ENCODE peak calls at places on chromosome 4, in four cellular contexts. One of them, this sample, is unnamed.

GRCh38 chr4:45063701-45064100 is 337.3 kb upstream of the GNPDA2 start:
- DNase-seq in progenitor cell of endocrine pancreas: no peak
- DNase-seq in fibroblast of lung: no peak
- DNase-seq in fibroblast of pulmonary artery: no peak
- DNase-seq in this sample: no peak

GRCh38 chr4:47471064-47471463 is 7.6 kb upstream of the COMMD8 start:
- DNase-seq in progenitor cell of endocrine pancreas: no peak
- DNase-seq in fibroblast of lung: peak
- DNase-seq in fibroblast of pulmonary artery: no peak
- DNase-seq in this sample: no peak

GRCh38 chr4:155122382-155122781 is 86.1 kb upstream of the NPY2R start:
- DNase-seq in fibroblast of lung: no peak
- DNase-seq in fibroblast of pulmonary artery: no peak
- DNase-seq in progenitor cell of endocrine pancreas: no peak
- DNase-seq in this sample: no peak

GRCh38 chr4:16914208-16914607 is 15.8 kb upstream of the LDB2 start:
- DNase-seq in fibroblast of pulmonary artery: peak
- DNase-seq in fibroblast of lung: peak
- DNase-seq in progenitor cell of endocrine pancreas: no peak
- DNase-seq in this sample: no peak

GRCh38 chr4:184574861-184575260 is 74.4 kb downstream of the CASP3 start:
- DNase-seq in progenitor cell of endocrine pancreas: no peak
- DNase-seq in fibroblast of lung: no peak
- DNase-seq in fibroblast of pulmonary artery: peak
- DNase-seq in this sample: no peak

GRCh38 chr4:3031357-3032064 is 42.8 kb downstream of the HTT-AS start:
- DNase-seq in progenitor cell of endocrine pancreas: no peak
- DNase-seq in fibroblast of pulmonary artery: no peak
- DNase-seq in fibroblast of lung: no peak
- DNase-seq in this sample: no peak

GRCh38 chr4:80619070-80619674 is 283.6 kb downstream of the CFAP299 start:
- DNase-seq in fibroblast of pulmonary artery: peak
- DNase-seq in fibroblast of lung: peak
- DNase-seq in progenitor cell of endocrine pancreas: no peak
- DNase-seq in this sample: no peak

GRCh38 chr4:126874533-126874932 is 758.2 kb upstream of the INTU start:
- DNase-seq in fibroblast of lung: no peak
- DNase-seq in progenitor cell of endocrine pancreas: no peak
- DNase-seq in fibroblast of pulmonary artery: no peak
- DNase-seq in this sample: no peak

GRCh38 chr4:2688697-2689096 is 67.4 kb downstream of the TNIP2 start:
- DNase-seq in fibroblast of pulmonary artery: no peak
- DNase-seq in progenitor cell of endocrine pancreas: no peak
- DNase-seq in fibroblast of lung: no peak
- DNase-seq in this sample: peak

GRCh38 chr4:140151700-140152014 is 2.3 kb downstream of the MAML3 start:
- DNase-seq in progenitor cell of endocrine pancreas: peak
- DNase-seq in fibroblast of pulmonary artery: peak
- DNase-seq in fibroblast of lung: peak
- DNase-seq in this sample: peak

GRCh38 chr4:139641218-139641617 is 24.4 kb upstream of the MGST2 start:
- DNase-seq in progenitor cell of endocrine pancreas: no peak
- DNase-seq in fibroblast of lung: peak
- DNase-seq in fibroblast of pulmonary artery: no peak
- DNase-seq in this sample: no peak

GRCh38 chr4:78569291-78569821 is 17.8 kb downstream of the ANXA3 start:
- DNase-seq in fibroblast of pulmonary artery: peak
- DNase-seq in progenitor cell of endocrine pancreas: no peak
- DNase-seq in fibroblast of lung: peak
- DNase-seq in this sample: no peak

GRCh38 chr4:123830920-123831319 is 434.3 kb downstream of the SPRY1 start:
- DNase-seq in progenitor cell of endocrine pancreas: no peak
- DNase-seq in fibroblast of pulmonary artery: no peak
- DNase-seq in fibroblast of lung: no peak
- DNase-seq in this sample: peak

GRCh38 chr4:152594981-152595916 is 59.4 kb upstream of the FBXW7 start:
- DNase-seq in fibroblast of lung: no peak
- DNase-seq in progenitor cell of endocrine pancreas: no peak
- DNase-seq in fibroblast of pulmonary artery: no peak
- DNase-seq in this sample: no peak

GRCh38 chr4:107808572-107808971 is 16.2 kb upstream of the SGMS2 start:
- DNase-seq in fibroblast of lung: no peak
- DNase-seq in progenitor cell of endocrine pancreas: no peak
- DNase-seq in fibroblast of pulmonary artery: no peak
- DNase-seq in this sample: no peak

GRCh38 chr4:158299459-158300007 is 89.2 kb downstream of the TMEM144 start:
- DNase-seq in progenitor cell of endocrine pancreas: no peak
- DNase-seq in fibroblast of lung: no peak
- DNase-seq in fibroblast of pulmonary artery: no peak
- DNase-seq in this sample: no peak

GRCh38 chr4:98851806-98852205 is 77.1 kb downstream of the EIF4E start:
- DNase-seq in fibroblast of lung: peak
- DNase-seq in progenitor cell of endocrine pancreas: no peak
- DNase-seq in fibroblast of pulmonary artery: peak
- DNase-seq in this sample: no peak

GRCh38 chr4:164926301-164926700 is 49.3 kb downstream of the APELA start:
- DNase-seq in progenitor cell of endocrine pancreas: no peak
- DNase-seq in fibroblast of pulmonary artery: no peak
- DNase-seq in fibroblast of lung: no peak
- DNase-seq in this sample: no peak

GRCh38 chr4:169438057-169438480 is 167.3 kb upstream of the SH3RF1 start:
- DNase-seq in fibroblast of lung: no peak
- DNase-seq in fibroblast of pulmonary artery: no peak
- DNase-seq in progenitor cell of endocrine pancreas: no peak
- DNase-seq in this sample: no peak

GRCh38 chr4:85127653-85128052 is 161.2 kb upstream of the WDFY3 start:
- DNase-seq in fibroblast of pulmonary artery: peak
- DNase-seq in fibroblast of lung: peak
- DNase-seq in progenitor cell of endocrine pancreas: no peak
- DNase-seq in this sample: peak

GRCh38 chr4:125393825-125394224 is 79.1 kb downstream of the FAT4 start:
- DNase-seq in fibroblast of lung: no peak
- DNase-seq in progenitor cell of endocrine pancreas: no peak
- DNase-seq in fibroblast of pulmonary artery: no peak
- DNase-seq in this sample: no peak

GRCh38 chr4:97073194-97073593 is 1070.1 kb downstream of the STPG2 start:
- DNase-seq in fibroblast of lung: peak
- DNase-seq in fibroblast of pulmonary artery: no peak
- DNase-seq in progenitor cell of endocrine pancreas: no peak
- DNase-seq in this sample: no peak

GRCh38 chr4:57119054-57119651 is 9.0 kb upstream of the IGFBP7 start:
- DNase-seq in fibroblast of pulmonary artery: peak
- DNase-seq in progenitor cell of endocrine pancreas: no peak
- DNase-seq in fibroblast of lung: peak
- DNase-seq in this sample: no peak

GRCh38 chr4:176441594-176441993 is 121.8 kb downstream of the SPCS3 start:
- DNase-seq in fibroblast of pulmonary artery: no peak
- DNase-seq in progenitor cell of endocrine pancreas: no peak
- DNase-seq in fibroblast of lung: no peak
- DNase-seq in this sample: no peak

GRCh38 chr4:80423553-80424224 is 88.2 kb downstream of the CFAP299 start:
- DNase-seq in fibroblast of pulmonary artery: no peak
- DNase-seq in fibroblast of lung: peak
- DNase-seq in progenitor cell of endocrine pancreas: no peak
- DNase-seq in this sample: no peak

GRCh38 chr4:141195095-141195707 is 25.5 kb upstream of the ZNF330 start:
- DNase-seq in fibroblast of pulmonary artery: no peak
- DNase-seq in fibroblast of lung: no peak
- DNase-seq in progenitor cell of endocrine pancreas: no peak
- DNase-seq in this sample: no peak
- TF ChIP-seq CTCF in fibroblast of pulmonary artery: no peak
- TF ChIP-seq CTCF in fibroblast of lung: no peak
- TF ChIP-seq CTCF in progenitor cell of endocrine pancreas: no peak
- TF ChIP-seq CTCF in this sample: no peak

GRCh38 chr4:37522996-37523395 is 163.2 kb downstream of the RELL1 start:
- DNase-seq in fibroblast of pulmonary artery: no peak
- DNase-seq in fibroblast of lung: no peak
- DNase-seq in progenitor cell of endocrine pancreas: no peak
- DNase-seq in this sample: no peak
- TF ChIP-seq CTCF in fibroblast of pulmonary artery: no peak
- TF ChIP-seq CTCF in fibroblast of lung: no peak
- TF ChIP-seq CTCF in progenitor cell of endocrine pancreas: no peak
- TF ChIP-seq CTCF in this sample: no peak

DNA sequence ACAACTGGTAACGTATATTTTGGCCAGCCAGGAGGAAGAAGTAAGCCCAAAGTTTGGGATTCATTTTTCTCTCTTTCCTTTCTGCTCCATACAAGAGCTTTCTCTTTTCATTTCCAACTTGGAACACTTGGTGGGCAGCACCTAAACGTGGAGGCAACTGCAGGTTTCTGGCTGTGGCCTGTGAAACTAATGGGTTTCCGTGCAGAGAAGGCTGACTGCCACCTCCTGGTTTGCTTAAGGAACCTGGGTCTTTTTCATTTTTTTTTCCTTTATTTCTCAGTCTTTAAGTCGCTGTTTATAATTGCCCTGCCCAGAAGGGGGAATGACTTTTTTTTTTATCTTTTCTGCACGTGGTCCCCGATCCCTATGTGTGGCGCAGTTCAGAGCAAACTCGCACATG is 15.4 kb downstream of the ZNF718 start:
- DNase-seq in progenitor cell of endocrine pancreas: no peak
- DNase-seq in fibroblast of pulmonary artery: no peak
- DNase-seq in fibroblast of lung: no peak
- DNase-seq in this sample: no peak
- TF ChIP-seq CTCF in progenitor cell of endocrine pancreas: no peak
- TF ChIP-seq CTCF in fibroblast of pulmonary artery: no peak
- TF ChIP-seq CTCF in fibroblast of lung: no peak
- TF ChIP-seq CTCF in this sample: no peak

GRCh38 chr4:88792268-88792781 is 94.7 kb upstream of the NAP1L5 start:
- DNase-seq in fibroblast of lung: peak
- DNase-seq in progenitor cell of endocrine pancreas: no peak
- DNase-seq in fibroblast of pulmonary artery: peak
- DNase-seq in this sample: no peak
- TF ChIP-seq CTCF in fibroblast of lung: no peak
- TF ChIP-seq CTCF in progenitor cell of endocrine pancreas: no peak
- TF ChIP-seq CTCF in fibroblast of pulmonary artery: no peak
- TF ChIP-seq CTCF in this sample: no peak

This sample was measured in glutamatergic neuron.